ENCODE peak calls at places on chromosomes 12 and 14, in eight cellular contexts. N is PC-3; Y is thoracic aorta; K is tibial nerve; B is uterus; S is lower lobe of right lung; V is CD4-positive, alpha-beta memory T cell; X is CD8-positive, alpha-beta memory T cell. H is an unnamed sample. For H3K4me1, the result is how much of the 10 kb centered on the place peaks cover.

GRCh38 chr12:47838286-47838931 is 18.7 kb upstream of the HDAC7 start:
- DNase-seq in B (peak), X (no peak), V (no peak), N (peak), Y (no peak), S (no peak), K (no peak), H (no peak)

GRCh38 chr12:4908694-4909396 is 860 bp upstream of the KCNA1 start:
- DNase-seq in V (no peak), Y (no peak), K (no peak), X (no peak), S (no peak), B (no peak), N (no peak), H (no peak)

GRCh38 chr14:48341069-48341468 is 665.7 kb upstream of the MDGA2 start:
- DNase-seq in B (no peak), Y (no peak), N (no peak), K (no peak), S (no peak), V (no peak), X (no peak), H (no peak)

GRCh38 chr12:46908236-46908935 is 82.6 kb upstream of the SLC38A4 start:
- DNase-seq in B (no peak), K (no peak), Y (no peak), S (no peak), X (no peak), N (peak), V (no peak), H (no peak)

GRCh38 chr12:2046959-2047358 is 5.8 kb upstream of the CACNA1C start:
- DNase-seq in X (no peak), Y (no peak), B (no peak), V (no peak), K (no peak), S (no peak), N (no peak), H (no peak)

GRCh38 chr12:7837366-7837765 is 35.3 kb downstream of the SLC2A14 start:
- DNase-seq in N (no peak), V (no peak), Y (no peak), S (peak), X (no peak), K (no peak), B (no peak), H (no peak)

GRCh38 chr14:25400607-25401206 is 350.8 kb upstream of the STXBP6 start:
- DNase-seq in K (peak), S (no peak), B (no peak), V (peak), X (no peak), N (peak), Y (no peak), H (no peak)

GRCh38 chr12:132328282-132329029 is 933 bp downstream of the GALNT9 start:
- DNase-seq in B (no peak), X (no peak), Y (no peak), K (no peak), V (no peak), N (no peak), S (no peak), H (no peak)

GRCh38 chr12:103800252-103800771 is 40.7 kb downstream of the NT5DC3 start:
- DNase-seq in B (peak), V (no peak), K (peak), N (no peak), S (peak), X (no peak), Y (no peak), H (peak)

GRCh38 chr14:65255583-65256443 is 153.5 kb upstream of the MAX start:
- DNase-seq in X (no peak), V (no peak), N (peak), S (peak), K (no peak), Y (no peak), B (no peak), H (no peak)

GRCh38 chr14:106586098-106586704 is 1059.8 kb downstream of the TMEM121 start:
- DNase-seq in S (peak), K (no peak), V (peak), X (peak), N (no peak), B (no peak), Y (no peak), H (no peak)

GRCh38 chr12:99435095-99435791 is 212.3 kb upstream of the GARIN6 start:
- DNase-seq in S (no peak), B (no peak), Y (no peak), N (no peak), X (no peak), K (no peak), V (no peak), H (no peak)

GRCh38 chr12:121009744-121010143 is 6.5 kb downstream of the C12orf43 start:
- DNase-seq in B (no peak), Y (no peak), V (no peak), N (peak), K (no peak), X (no peak), S (no peak), H (no peak)

GRCh38 chr12:45688188-45688587 is 41.3 kb upstream of the ARID2 start:
- DNase-seq in V (no peak), Y (no peak), K (no peak), B (no peak), N (peak), S (no peak), X (no peak), H (no peak)

GRCh38 chr14:90408713-90409112 is 11.9 kb downstream of the CALM1 start:
- DNase-seq in X (no peak), V (no peak), K (no peak), B (no peak), S (no peak), N (no peak), Y (no peak), H (no peak)

GRCh38 chr14:32784408-32784807 is 154.3 kb upstream of the NPAS3 start:
- DNase-seq in S (no peak), X (no peak), V (no peak), K (no peak), B (no peak), Y (no peak), N (no peak), H (no peak)

GRCh38 chr12:46537387-46537959 is 164.9 kb upstream of the SLC38A2 start:
- DNase-seq in V (no peak), X (no peak), K (no peak), S (no peak), Y (no peak), N (no peak), B (no peak), H (no peak)

GRCh38 chr12:50517456-50518048 is 12.8 kb downstream of the DIP2B start:
- DNase-seq in B (no peak), Y (no peak), V (peak), K (no peak), N (no peak), S (no peak), X (no peak), H (no peak)

GRCh38 chr12:53145383-53145782 is 35.1 kb upstream of the ZNF740 start:
- DNase-seq in X (no peak), Y (no peak), V (no peak), K (no peak), N (no peak), S (no peak), B (no peak), H (no peak)

GRCh38 chr12:92570056-92570753 is 132.6 kb upstream of the PLEKHG7 start:
- DNase-seq in S (no peak), Y (peak), K (no peak), X (peak), N (peak), V (peak), B (peak), H (peak)

GRCh38 chr12:108129017-108129812 is at the start of gene WSCD2:
- DNase-seq in S (peak), Y (no peak), V (no peak), K (peak), N (peak), B (peak), X (no peak), H (no peak)

GRCh38 chr12:84113666-84114065 is 798.9 kb downstream of the SLC6A15 start:
- DNase-seq in N (no peak), V (no peak), Y (no peak), X (no peak), B (no peak), K (no peak), S (no peak), H (no peak)

GRCh38 chr12:22443379-22444316 is 100.7 kb downstream of the C2CD5 start:
- DNase-seq in X (peak), B (peak), K (no peak), N (peak), V (peak), S (peak), Y (peak), H (peak)

GRCh38 chr14:61653507-61653906 is 41.8 kb upstream of the HIF1A start:
- DNase-seq in B (no peak), V (no peak), X (no peak), S (no peak), K (no peak), N (peak), Y (no peak), H (no peak)

GRCh38 chr12:5989621-5990020 is 44.6 kb upstream of the ANO2 start:
- DNase-seq in S (no peak), B (no peak), V (no peak), K (no peak), N (no peak), X (no peak), Y (no peak), H (no peak)

GRCh38 chr14:54803396-54803795 is 99.2 kb downstream of the GCH1 start:
- DNase-seq in N (peak), V (peak), X (no peak), B (no peak), S (no peak), Y (no peak), K (no peak), H (no peak)

GRCh38 chr14:94110552-94111181 is at the start of gene IFI27:
- DNase-seq in K (peak), Y (no peak), V (no peak), X (no peak), S (peak), B (peak), N (peak), H (no peak)

GRCh38 chr12:24551368-24551767 is 397.5 kb downstream of the BCAT1 start:
- DNase-seq in Y (no peak), X (no peak), S (no peak), V (no peak), B (no peak), N (no peak), K (no peak), H (no peak)

GRCh38 chr14:56686416-56686815 is 106.8 kb downstream of the TMEM260 start:
- DNase-seq in K (no peak), Y (no peak), V (no peak), B (no peak), S (no peak), X (no peak), N (peak), H (no peak)

GRCh38 chr12:119446459-119446858 is 111.9 kb downstream of the CCDC60 start:
- DNase-seq in N (peak), K (no peak), X (no peak), B (no peak), S (no peak), Y (no peak), V (no peak), H (no peak)

GRCh38 chr14:89549381-89550102 is 132.5 kb upstream of the FOXN3 start:
- DNase-seq in N (no peak), Y (no peak), K (no peak), S (no peak), X (no peak), V (no peak), B (no peak), H (no peak)

GRCh38 chr12:49580572-49581535 is 12.9 kb upstream of the MCRS1 start:
- DNase-seq in S (peak), K (peak), V (peak), X (peak), B (peak), Y (no peak), N (peak), H (peak)

GRCh38 chr14:45028107-45028626 is 55.7 kb upstream of the PRPF39 start:
- DNase-seq in B (no peak), S (no peak), N (no peak), Y (no peak), X (no peak), V (no peak), K (no peak), H (no peak)

GRCh38 chr12:89919241-89919906 is 210.7 kb upstream of the ATP2B1 start:
- DNase-seq in V (no peak), B (no peak), K (no peak), Y (no peak), N (peak), X (no peak), S (no peak), H (no peak)

GRCh38 chr14:100762089-100762515 is 35.4 kb downstream of the DLK1 start:
- DNase-seq in N (peak), V (no peak), K (no peak), X (no peak), B (no peak), S (no peak), Y (no peak), H (no peak)

GRCh38 chr14:104692939-104693315 is 3.5 kb downstream of the INF2 start:
- DNase-seq in Y (no peak), B (no peak), V (no peak), K (no peak), N (no peak), S (no peak), X (no peak), H (no peak)
- H3K4me1 ChIP-seq in Y (half or more), B (under half), V (half or more), K (half or more), N (under half), S (half or more), X (half or more), H (under half)

GRCh38 chr14:73243341-73243740 is 6.0 kb downstream of the PAPLN start:
- DNase-seq in V (no peak), Y (no peak), N (no peak), X (no peak), B (no peak), S (no peak), K (no peak), H (no peak)

GRCh38 chr14:73243748-73244147 is 6.4 kb downstream of the PAPLN start:
- DNase-seq in N (no peak), V (no peak), K (no peak), S (no peak), B (no peak), X (no peak), Y (no peak), H (no peak)

GRCh38 chr14:73246387-73247150 is 9.3 kb downstream of the PAPLN start:
- DNase-seq in K (no peak), X (no peak), V (no peak), N (no peak), S (no peak), Y (no peak), B (no peak), H (no peak)

GRCh38 chr14:73244541-73244940 is 7.2 kb downstream of the PAPLN start:
- DNase-seq in K (no peak), B (no peak), S (no peak), Y (no peak), N (no peak), X (no peak), V (no peak), H (no peak)

GRCh38 chr14:73245401-73246325 is 8.4 kb downstream of the PAPLN start:
- DNase-seq in B (no peak), N (no peak), Y (no peak), V (peak), K (no peak), X (peak), S (peak), H (no peak)
- H3K4me3 ChIP-seq in B (peak), N (no peak), Y (peak), V (peak), K (peak), X (peak), S (peak), H (peak)

GRCh38 chr14:103104654-103105511 is 10.4 kb downstream of the EXOC3L4 start:
- DNase-seq in X (peak), K (peak), S (peak), Y (no peak), B (no peak), V (peak), N (peak), H (peak)
- H3K27ac ChIP-seq in X (no peak), K (no peak), S (no peak), Y (no peak), B (no peak), V (no peak), N (no peak), H (no peak)

GRCh38 chr12:40229690-40230651 is 5.2 kb downstream of the LRRK2 start:
- DNase-seq in K (no peak), Y (no peak), V (no peak), X (no peak), B (no peak), S (no peak), N (no peak), H (no peak)
- H3K4me1 ChIP-seq in K (under half), Y (under half), V (under half), X (under half), B (under half), S (under half), N (under half), H (under half)

GRCh38 chr12:117821480-117822175 is 147.2 kb downstream of the KSR2 start:
- DNase-seq in X (no peak), Y (no peak), N (peak), B (no peak), K (no peak), V (no peak), S (no peak), H (no peak)
- H3K4me3 ChIP-seq in X (no peak), Y (no peak), N (no peak), B (no peak), K (no peak), V (no peak), S (no peak), H (no peak)

H was measured in gastrocnemius medialis.